ENCODE peak calls at places on chromosomes 5 and 9, in six cellular contexts. B is PC-3; O is CD4-positive, alpha-beta T cell; J is DND-41; Y is ovary; Q is heart left ventricle. A is an unnamed sample.

GRCh38 chr5:177553671-177554429 is 513 bp downstream of the FAM193B start:
- DNase-seq in O (peak; percentile 43), Y (peak; percentile 29), B (no peak), J (peak; percentile 54), Q (peak; percentile 46), A (peak; percentile 28)

GRCh38 chr9:134320195-134320885 is 5.9 kb upstream of the RXRA start:
- DNase-seq in J (no peak), Q (peak; percentile 12), O (peak; percentile 18), Y (peak; percentile 43), B (no peak), A (no peak)

GRCh38 chr5:175246242-175246891 is 197.6 kb downstream of the DRD1 start:
- DNase-seq in O (no peak), B (peak; percentile 72), Y (no peak), J (no peak), Q (no peak), A (no peak)

GRCh38 chr9:134481762-134482161 is 155.5 kb downstream of the RXRA start:
- DNase-seq in B (no peak), J (no peak), Q (peak; percentile 10), O (no peak), Y (no peak), A (no peak)

GRCh38 chr5:141649056-141649688 is 2.0 kb downstream of the FCHSD1 start:
- DNase-seq in Q (no peak), Y (no peak), J (no peak), B (no peak), O (no peak), A (no peak)

GRCh38 chr9:92738661-92739081 is 26.0 kb downstream of the BICD2 start:
- DNase-seq in Q (no peak), B (no peak), O (no peak), J (no peak), Y (no peak), A (no peak)

GRCh38 chr9:112140936-112141335 is 34.2 kb downstream of the SUSD1 start:
- DNase-seq in J (no peak), Q (no peak), Y (no peak), B (peak; percentile 84), O (no peak), A (no peak)

GRCh38 chr5:110477923-110478322 is 248.5 kb downstream of the TMEM232 start:
- DNase-seq in Q (no peak), J (no peak), Y (no peak), O (no peak), B (no peak), A (no peak)

GRCh38 chr9:134666801-134667200 is 25.2 kb downstream of the COL5A1 start:
- DNase-seq in O (no peak), B (peak; percentile 70), J (no peak), Q (no peak), Y (no peak), A (no peak)

GRCh38 chr5:138466058-138466899 is 1.0 kb downstream of the EGR1 start:
- DNase-seq in J (no peak), Y (no peak), B (no peak), Q (no peak), O (no peak), A (no peak)

GRCh38 chr5:116569999-116570398 is 4.6 kb downstream of the SEMA6A start:
- DNase-seq in Y (no peak), J (peak; percentile 20), Q (no peak), B (no peak), O (no peak), A (no peak)

GRCh38 chr9:37591775-37592107 is 656 bp downstream of the TOMM5 start:
- DNase-seq in Q (no peak), B (no peak), O (no peak), Y (no peak), J (no peak), A (no peak)

DNA sequence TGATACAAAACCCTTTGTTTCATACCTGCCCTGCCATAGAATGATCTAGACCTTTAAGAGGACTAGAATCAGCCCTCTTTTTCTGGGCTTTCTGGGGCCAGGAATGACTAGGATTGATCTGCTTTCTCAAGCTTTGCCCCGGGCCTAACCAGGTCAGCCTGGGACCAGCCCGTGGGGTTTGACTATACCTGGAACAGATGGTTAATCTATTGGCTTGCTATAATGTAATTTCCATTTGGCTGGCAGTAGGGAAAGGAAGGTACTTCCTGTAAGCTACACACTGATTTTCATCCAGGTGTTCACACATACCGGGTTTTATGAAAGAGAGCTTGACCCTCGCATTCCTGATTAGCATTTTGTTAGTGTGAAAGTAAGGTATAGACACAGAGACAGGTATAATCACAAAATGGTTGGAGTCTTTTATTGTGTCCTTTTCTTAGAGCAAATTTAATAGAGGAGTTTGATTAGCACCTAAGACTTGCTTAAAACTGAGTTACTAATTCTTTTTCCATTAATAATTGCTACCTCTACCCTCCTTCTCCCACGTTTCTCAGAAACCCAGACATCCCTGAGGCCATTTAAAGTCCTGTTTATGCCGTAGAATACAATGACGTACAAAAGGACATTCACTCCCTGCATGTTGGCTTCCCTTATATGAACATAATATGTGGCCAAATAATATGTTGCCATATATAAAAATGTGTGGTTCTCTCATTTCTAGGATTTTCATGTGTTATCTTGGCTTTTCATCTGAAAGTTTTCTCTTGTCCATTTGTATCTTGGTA is 17.3 kb downstream of the LNPEP start:
- DNase-seq in Y (no peak), J (no peak), O (no peak), B (no peak), Q (no peak), A (no peak)
- H3K9me3 ChIP-seq in Y (no peaks in the 10 kb centered on the region), J (no peaks in the 10 kb centered on the region), O (no peaks in the 10 kb centered on the region), B (no peaks in the 10 kb centered on the region), Q (no peaks in the 10 kb centered on the region), A (no peaks in the 10 kb centered on the region)

GRCh38 chr5:383066-383465 is 59.9 kb upstream of the EXOC3 start:
- DNase-seq in B (peak; percentile 54), O (no peak), Y (no peak), Q (no peak), J (no peak), A (no peak)
- H3K9me3 ChIP-seq in B (peaks cover 7% of the 10 kb centered on the region), O (peaks cover 12% of the 10 kb centered on the region), Y (no peaks in the 10 kb centered on the region), Q (no peaks in the 10 kb centered on the region), J (peaks cover 11% of the 10 kb centered on the region), A (no peaks in the 10 kb centered on the region)

GRCh38 chr5:16933337-16933736 is 2.8 kb downstream of the MYO10 start:
- DNase-seq in Y (no peak), Q (no peak), B (no peak), O (no peak), J (no peak), A (no peak)
- H3K9me3 ChIP-seq in Y (no peaks in the 10 kb centered on the region), Q (no peaks in the 10 kb centered on the region), B (no peaks in the 10 kb centered on the region), O (no peaks in the 10 kb centered on the region), J (no peaks in the 10 kb centered on the region), A (no peaks in the 10 kb centered on the region)

DNA sequence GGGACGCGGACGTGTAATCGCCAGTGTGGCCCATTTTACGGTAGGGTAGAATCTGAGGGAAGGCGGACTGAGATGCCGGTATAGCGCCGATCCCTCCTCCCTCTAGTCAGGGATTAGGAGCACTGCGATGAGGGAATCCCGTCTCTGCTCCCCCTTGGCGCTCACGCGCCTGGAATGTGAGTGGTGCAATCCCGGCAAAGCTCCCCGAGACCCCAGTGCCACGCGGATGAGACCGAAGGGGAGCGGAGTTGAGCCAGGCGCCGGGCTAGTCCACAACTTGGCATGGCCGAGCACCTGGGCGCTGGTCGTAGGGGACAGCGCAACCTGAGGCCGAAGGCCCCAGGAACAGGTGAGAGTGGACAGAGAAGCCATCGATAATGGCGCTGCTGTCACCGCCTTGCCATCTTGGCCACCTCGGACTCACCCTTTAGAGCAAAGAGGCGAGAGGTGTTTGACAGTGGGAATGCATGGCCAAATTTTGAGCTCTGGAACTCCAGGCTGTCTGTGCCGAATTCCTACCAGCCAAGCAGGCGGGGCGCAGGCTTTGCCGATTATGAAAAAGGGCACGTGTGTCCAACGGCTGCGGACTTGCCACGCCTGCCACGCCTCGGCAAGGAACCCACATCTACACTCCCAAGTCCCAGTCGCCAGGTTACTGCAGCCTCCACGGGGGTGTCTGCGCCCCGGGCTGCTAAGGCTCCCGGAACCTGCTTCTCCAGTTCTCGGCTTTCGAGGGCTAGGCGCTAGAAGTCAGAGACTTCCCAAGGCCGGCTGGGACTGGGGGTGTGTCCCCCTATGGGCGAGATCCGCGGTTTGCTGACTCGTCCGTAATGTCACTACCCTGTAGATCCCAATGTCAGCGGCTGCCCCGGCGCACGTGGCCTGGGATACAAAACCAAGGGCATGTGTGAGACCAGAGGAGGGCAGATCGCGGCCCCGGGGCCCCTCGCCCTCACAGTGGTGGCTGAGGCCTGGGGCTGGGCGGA is 2.6 kb downstream of the NPR3 start:
- DNase-seq in Q (peak; percentile 49), J (no peak), Y (no peak), B (peak; percentile 91), O (no peak), A (no peak)
- H3K9me3 ChIP-seq in Q (no peaks in the 10 kb centered on the region), J (peaks cover 4% of the 10 kb centered on the region), Y (no peaks in the 10 kb centered on the region), B (no peaks in the 10 kb centered on the region), O (no peaks in the 10 kb centered on the region), A (no peaks in the 10 kb centered on the region)

DNA sequence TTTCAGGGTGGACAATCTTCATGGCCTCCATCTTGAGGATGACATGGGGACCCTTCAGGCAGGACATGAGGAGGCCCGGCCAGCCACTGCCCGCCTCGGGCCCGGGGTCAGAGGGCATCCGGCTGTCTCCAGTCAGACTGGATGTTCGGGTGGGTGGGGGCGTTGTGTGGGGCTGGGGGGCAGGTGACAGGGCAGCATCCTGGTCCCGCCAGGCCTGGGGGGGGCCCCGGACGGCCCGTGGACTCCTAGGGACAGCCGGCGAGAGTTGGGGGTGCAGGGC is 1.0 kb downstream of the RNF208 start:
- DNase-seq in Y (no peak), O (no peak), Q (no peak), J (no peak), B (no peak), A (no peak)
- H3K9me3 ChIP-seq in Y (no peaks in the 10 kb centered on the region), O (no peaks in the 10 kb centered on the region), Q (no peaks in the 10 kb centered on the region), J (no peaks in the 10 kb centered on the region), B (no peaks in the 10 kb centered on the region), A (no peaks in the 10 kb centered on the region)

GRCh38 chr5:180217797-180218196 is 8.8 kb upstream of the RASGEF1C start:
- DNase-seq in J (no peak), O (no peak), Q (no peak), Y (no peak), B (no peak), A (no peak)
- H3K9me3 ChIP-seq in J (no peaks in the 10 kb centered on the region), O (peaks cover 59% of the 10 kb centered on the region), Q (no peaks in the 10 kb centered on the region), Y (no peaks in the 10 kb centered on the region), B (no peaks in the 10 kb centered on the region), A (peaks cover 13% of the 10 kb centered on the region)

GRCh38 chr5:158485604-158486081 is 614.1 kb downstream of the EBF1 start:
- DNase-seq in O (no peak), J (no peak), Y (no peak), Q (peak; percentile 35), B (no peak), A (no peak)

GRCh38 chr5:158482201-158482600 is 617.5 kb downstream of the EBF1 start:
- DNase-seq in J (no peak), B (peak; percentile 36), O (no peak), Y (no peak), Q (no peak), A (no peak)

GRCh38 chr5:158484968-158485367 is 614.7 kb downstream of the EBF1 start:
- DNase-seq in B (no peak), Y (no peak), Q (no peak), O (no peak), J (no peak), A (no peak)

GRCh38 chr5:158483202-158483870 is 616.4 kb downstream of the EBF1 start:
- DNase-seq in B (peak; percentile 25), Q (no peak), O (no peak), J (no peak), Y (no peak), A (no peak)

GRCh38 chr5:158484246-158484645 is 615.5 kb downstream of the EBF1 start:
- DNase-seq in Y (no peak), B (no peak), Q (no peak), J (no peak), O (no peak), A (no peak)
- H3K9me3 ChIP-seq in Y (no peaks in the 10 kb centered on the region), B (no peaks in the 10 kb centered on the region), Q (no peaks in the 10 kb centered on the region), J (no peaks in the 10 kb centered on the region), O (no peaks in the 10 kb centered on the region), A (no peaks in the 10 kb centered on the region)